ENCODE peak calls at places on chromosomes 3 and 15, in four cellular contexts. T, J, E and L are unnamed samples. For H3K9me3, the result is how much of the 10 kb centered on the place peaks cover.

GRCh38 chr15:45891766-45892165 is 256.9 kb downstream of the SQOR start:
- DNase-seq in T (no peak), J (no peak), E (peak), L (peak)

GRCh38 chr3:100662113-100662823 is 47.0 kb upstream of the TFG start:
- DNase-seq in T (peak), J (peak), E (no peak), L (no peak)

GRCh38 chr3:14432996-14433572 is 30.7 kb downstream of the SLC6A6 start:
- DNase-seq in T (no peak), J (no peak), E (no peak), L (no peak)

GRCh38 chr3:31232049-31233040 is 300.4 kb upstream of the STT3B start:
- DNase-seq in T (peak), J (peak), E (no peak), L (peak)

GRCh38 chr15:57881361-57881760 is 174.8 kb downstream of the POLR2M start:
- DNase-seq in T (peak), J (peak), E (no peak), L (no peak)

GRCh38 chr3:25441234-25441856 is 13.3 kb downstream of the RARB start:
- DNase-seq in T (no peak), J (no peak), E (peak), L (no peak)

GRCh38 chr3:150133293-150133692 is 162.6 kb upstream of the PFN2 start:
- DNase-seq in T (no peak), J (peak), E (no peak), L (no peak)

GRCh38 chr15:68228971-68229385 is 550 bp downstream of the CLN6 start:
- DNase-seq in T (no peak), J (peak), E (no peak), L (no peak)

GRCh38 chr3:39208463-39209055 is 16.2 kb upstream of the XIRP1 start:
- DNase-seq in T (peak), J (peak), E (peak), L (peak)

GRCh38 chr3:142028174-142028833 is 121.0 kb downstream of the TFDP2 start:
- DNase-seq in T (peak), J (peak), E (no peak), L (no peak)

GRCh38 chr15:69080203-69080957 is 65.9 kb downstream of the NOX5 start:
- DNase-seq in T (peak), J (peak), E (no peak), L (no peak)

GRCh38 chr3:17937081-17937480 is 194.7 kb upstream of the TBC1D5 start:
- DNase-seq in T (no peak), J (no peak), E (no peak), L (no peak)

GRCh38 chr3:27714101-27714526 is 8.0 kb downstream of the EOMES start:
- DNase-seq in T (no peak), J (no peak), E (no peak), L (no peak)

GRCh38 chr3:81406318-81406717 is 355.1 kb downstream of the GBE1 start:
- DNase-seq in T (no peak), J (no peak), E (no peak), L (no peak)

GRCh38 chr3:89314454-89314853 is 207.0 kb downstream of the EPHA3 start:
- DNase-seq in T (peak), J (peak), E (no peak), L (no peak)

GRCh38 chr15:99120050-99120777 is 15.3 kb downstream of the SYNM start:
- DNase-seq in T (no peak), J (no peak), E (peak), L (peak)

GRCh38 chr3:145798691-145799550 is 362.1 kb downstream of the PLOD2 start:
- DNase-seq in T (peak), J (no peak), E (no peak), L (no peak)

GRCh38 chr3:87350367-87351199 is 74.2 kb upstream of the POU1F1 start:
- DNase-seq in T (peak), J (peak), E (no peak), L (no peak)

GRCh38 chr3:24359645-24360462 is 134.8 kb downstream of the THRB start:
- DNase-seq in T (no peak), J (peak), E (no peak), L (no peak)

GRCh38 chr3:111080357-111080937 is 8.8 kb downstream of the NECTIN3 start:
- DNase-seq in T (peak), J (peak), E (no peak), L (no peak)

GRCh38 chr15:66067687-66068086 is 185.9 kb downstream of the MEGF11 start:
- DNase-seq in T (no peak), J (no peak), E (no peak), L (no peak)

GRCh38 chr3:164459526-164460151 is 618.7 kb downstream of the SI start:
- DNase-seq in T (peak), J (no peak), E (no peak), L (no peak)

GRCh38 chr15:42549782-42550392 is 1.2 kb downstream of the HAUS2 start:
- DNase-seq in T (no peak), J (no peak), E (no peak), L (no peak)

GRCh38 chr3:189260556-189261493 is 89.1 kb downstream of the TPRG1 start:
- DNase-seq in T (peak), J (peak), E (peak), L (peak)

GRCh38 chr3:133457465-133458067 is 57.7 kb downstream of the BFSP2 start:
- DNase-seq in T (no peak), J (no peak), E (no peak), L (no peak)

GRCh38 chr3:43539321-43539720 is 82.5 kb downstream of the ANO10 start:
- DNase-seq in T (no peak), J (no peak), E (no peak), L (no peak)

GRCh38 chr3:183654727-183655126 is 19.3 kb downstream of the KLHL24 start:
- DNase-seq in T (no peak), J (no peak), E (no peak), L (no peak)

GRCh38 chr3:177642482-177643163 is 445.3 kb upstream of the TBL1XR1 start:
- DNase-seq in T (no peak), J (no peak), E (no peak), L (no peak)

GRCh38 chr15:96326551-96327154 is 3.8 kb upstream of the NR2F2 start:
- DNase-seq in T (peak), J (peak), E (peak), L (no peak)

GRCh38 chr3:95084738-95085137 is 1021.9 kb downstream of the NSUN3 start:
- DNase-seq in T (no peak), J (no peak), E (no peak), L (no peak)

GRCh38 chr3:30681276-30682211 is 75.1 kb downstream of the TGFBR2 start:
- DNase-seq in T (peak), J (peak), E (peak), L (no peak)

GRCh38 chr3:108008931-108009635 is 81.7 kb downstream of the CD47 start:
- DNase-seq in T (peak), J (peak), E (no peak), L (no peak)

GRCh38 chr3:182303169-182303568 is 490.1 kb upstream of the ATP11B start:
- DNase-seq in T (no peak), J (no peak), E (no peak), L (no peak)

GRCh38 chr15:20665653-20666052 is 124.1 kb upstream of the GOLGA6L6 start:
- DNase-seq in T (no peak), J (no peak), E (peak), L (no peak)

GRCh38 chr3:16866447-16867025 is 18.2 kb upstream of the PLCL2 start:
- DNase-seq in T (peak), J (peak), E (no peak), L (no peak)

GRCh38 chr3:72754582-72754981 is 93.7 kb downstream of the SHQ1 start:
- DNase-seq in T (no peak), J (no peak), E (no peak), L (no peak)

GRCh38 chr15:65611888-65612615 is 1.1 kb upstream of the INTS14 start:
- DNase-seq in T (no peak), J (peak), E (no peak), L (no peak)

GRCh38 chr15:25234831-25235230 is 204.0 kb downstream of the UBE3A start:
- DNase-seq in T (no peak), J (no peak), E (peak), L (no peak)
- H3K9me3 ChIP-seq in T (under half), J (under half), E (under half), L (under half)

GRCh38 chr3:775178-775885 is 317.5 kb upstream of the CNTN6 start:
- DNase-seq in T (no peak), J (no peak), E (no peak), L (no peak)

DNA sequence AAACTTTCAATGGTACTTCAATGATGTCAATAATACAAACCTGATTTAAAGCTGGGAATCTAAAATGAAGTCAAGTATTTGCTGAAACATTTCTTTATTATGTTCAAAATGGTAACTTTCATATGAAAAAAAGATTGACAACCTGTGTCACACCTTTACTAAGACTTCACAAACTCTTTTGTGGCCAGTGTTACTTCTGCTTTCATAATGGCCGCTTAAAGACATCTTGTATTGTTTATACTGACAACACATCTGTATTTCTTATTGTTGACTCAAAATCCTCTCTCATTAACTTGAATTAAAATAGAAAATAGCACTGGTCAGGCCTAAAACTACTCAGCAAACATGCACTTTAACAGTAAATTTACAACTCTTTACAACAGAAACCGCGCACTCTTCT is 312.3 kb upstream of the CNTN6 start:
- DNase-seq in T (no peak), J (no peak), E (no peak), L (no peak)
- H3K9me3 ChIP-seq in T (under half), J (under half), E (under half), L (under half)

GRCh38 chr3:29071077-29071634 is 209.7 kb upstream of the RBMS3 start:
- DNase-seq in T (peak), J (peak), E (no peak), L (no peak)

GRCh38 chr3:29067014-29067413 is 213.9 kb upstream of the RBMS3 start:
- DNase-seq in T (peak), J (peak), E (no peak), L (no peak)

GRCh38 chr3:29072626-29073025 is 208.2 kb upstream of the RBMS3 start:
- DNase-seq in T (peak), J (peak), E (no peak), L (peak)
- H3K9me3 ChIP-seq in T (under half), J (under half), E (under half), L (under half)

DNA sequence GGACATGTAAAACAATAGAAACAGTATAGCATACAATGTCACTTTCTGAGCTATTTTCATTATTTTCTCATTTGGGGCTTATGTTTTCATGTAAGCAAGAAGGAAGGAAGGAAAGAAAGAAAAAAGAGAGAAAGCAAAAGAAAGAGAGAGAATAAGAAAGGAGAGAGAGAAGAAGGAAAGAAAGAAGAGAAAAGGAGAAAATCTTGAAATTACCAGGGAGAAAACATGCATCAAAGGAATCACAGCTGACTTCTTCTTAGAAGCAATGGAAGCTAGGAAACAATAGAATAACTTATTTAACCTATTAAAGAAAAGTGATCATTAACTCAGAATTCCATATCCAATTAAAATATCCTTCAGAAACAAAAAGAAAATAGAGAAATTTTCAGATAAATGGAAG is 471.5 kb downstream of the OCA2 start:
- DNase-seq in T (no peak), J (peak), E (no peak), L (no peak)
- H3K9me3 ChIP-seq in T (under half), J (under half), E (under half), L (under half)

GRCh38 chr15:25184356-25185155 is 229.8 kb downstream of the SNRPN start:
- DNase-seq in T (no peak), J (no peak), E (peak), L (no peak)

GRCh38 chr15:25185156-25185710 is 230.4 kb downstream of the SNRPN start:
- DNase-seq in T (no peak), J (no peak), E (peak), L (no peak)

GRCh38 chr15:25182098-25182478 is 227.3 kb downstream of the SNRPN start:
- DNase-seq in T (no peak), J (no peak), E (no peak), L (peak)

GRCh38 chr15:25182736-25183445 is 228.1 kb downstream of the SNRPN start:
- DNase-seq in T (no peak), J (no peak), E (peak), L (no peak)

DNA sequence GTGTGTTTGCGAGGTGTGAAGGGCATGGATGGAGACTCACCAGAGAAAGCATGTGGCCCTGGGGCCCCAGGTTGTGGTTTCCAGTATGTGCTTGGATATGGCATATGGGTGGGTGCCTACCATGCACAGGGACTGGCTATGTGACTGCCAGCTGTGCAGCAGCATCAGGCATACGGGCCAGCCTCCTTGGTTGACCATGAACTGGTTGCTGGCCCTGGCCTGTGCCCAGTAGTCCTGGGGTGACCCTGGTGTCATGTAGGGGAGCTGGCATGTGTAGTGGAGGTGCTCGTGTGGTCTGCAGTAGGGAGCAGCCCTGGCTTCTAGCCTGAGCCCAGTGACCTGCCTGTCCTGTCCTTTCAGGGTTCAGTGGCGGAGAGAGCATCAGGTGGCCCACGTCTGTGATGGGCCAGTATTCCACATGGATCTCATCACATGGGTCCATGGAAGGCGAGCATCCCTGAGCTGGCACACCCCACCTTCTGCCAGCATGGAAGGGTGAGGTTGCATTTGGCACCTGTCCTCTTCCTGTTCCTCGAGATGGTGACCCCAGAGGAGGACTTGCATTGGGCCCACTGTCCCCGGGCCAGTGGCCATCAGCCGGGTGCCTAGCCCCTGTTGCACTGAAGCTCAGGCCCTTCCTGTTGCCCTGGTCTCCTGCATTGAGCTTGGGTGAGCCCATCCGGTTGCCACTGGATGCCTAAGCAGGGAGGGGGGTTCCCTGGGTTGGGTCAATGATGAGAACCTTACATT is 229.0 kb downstream of the SNRPN start:
- DNase-seq in T (no peak), J (no peak), E (peak), L (peak)
- H3K9me3 ChIP-seq in T (under half), J (under half), E (under half), L (under half)

DNA sequence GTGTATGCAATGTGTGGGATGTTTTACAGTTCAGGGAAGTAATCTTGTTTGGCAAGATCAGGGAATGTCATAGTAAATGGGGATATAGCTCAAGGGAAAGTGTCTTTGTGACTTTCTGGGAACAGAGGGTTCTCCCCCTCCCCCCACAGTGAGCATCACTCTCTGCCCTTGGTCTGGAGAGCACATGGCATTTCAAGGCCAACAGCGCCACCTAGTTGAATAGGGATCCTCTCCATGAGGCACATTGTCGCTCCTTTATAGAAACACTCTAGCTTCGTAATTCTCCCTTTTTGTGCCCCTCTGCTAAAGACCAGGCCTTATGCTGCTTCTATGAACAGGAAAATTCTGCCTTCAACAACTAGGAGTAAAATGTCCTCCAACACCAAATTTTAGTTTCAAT is 37.1 kb upstream of the ARNT2 start:
- DNase-seq in T (no peak), J (peak), E (no peak), L (no peak)
- H3K9me3 ChIP-seq in T (under half), J (under half), E (under half), L (under half)

GRCh38 chr3:125428216-125428830 is 53.2 kb upstream of the ZNF148 start:
- DNase-seq in T (no peak), J (no peak), E (no peak), L (no peak)
- H3K9me3 ChIP-seq in T (under half), J (under half), E (under half), L (under half)

DNA sequence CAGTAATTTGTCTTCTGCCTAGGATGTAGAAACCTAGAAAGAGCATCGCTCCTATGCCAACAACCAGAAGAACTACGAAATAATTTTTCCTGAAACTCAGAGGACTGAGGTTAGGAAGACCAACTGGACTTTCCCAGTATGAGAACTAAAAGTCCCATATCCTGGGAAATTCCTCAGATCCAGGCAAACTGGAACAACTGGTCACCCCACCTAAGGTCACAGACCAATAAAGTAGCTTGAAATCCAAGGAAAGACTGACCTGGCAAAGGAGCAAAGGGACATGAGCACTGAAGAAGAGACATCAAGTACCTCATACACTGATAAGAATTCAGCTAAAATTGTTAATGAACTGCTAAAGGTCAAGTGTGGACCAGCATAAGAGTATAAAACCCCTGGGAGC is 6.6 kb downstream of the RPL39L start:
- DNase-seq in T (no peak), J (no peak), E (no peak), L (no peak)
- H3K9me3 ChIP-seq in T (under half), J (under half), E (under half), L (under half)

GRCh38 chr3:196518999-196519737 is 4.0 kb upstream of the SMCO1 start:
- DNase-seq in T (peak), J (peak), E (peak), L (peak)
- H3K9me3 ChIP-seq in T (under half), J (under half), E (under half), L (under half)

GRCh38 chr15:25056484-25057429 is 102.0 kb downstream of the SNRPN start:
- DNase-seq in T (no peak), J (no peak), E (no peak), L (no peak)

GRCh38 chr15:25055356-25056068 is 100.7 kb downstream of the SNRPN start:
- DNase-seq in T (no peak), J (no peak), E (no peak), L (no peak)

GRCh38 chr15:25059698-25060471 is 105.1 kb downstream of the SNRPN start:
- DNase-seq in T (no peak), J (no peak), E (no peak), L (no peak)

GRCh38 chr15:25058080-25058785 is 103.4 kb downstream of the SNRPN start:
- DNase-seq in T (no peak), J (no peak), E (no peak), L (no peak)

GRCh38 chr15:25057574-25057973 is 102.8 kb downstream of the SNRPN start:
- DNase-seq in T (no peak), J (no peak), E (no peak), L (no peak)
- H3K9me3 ChIP-seq in T (under half), J (under half), E (half or more), L (half or more)